ENCODE peak calls at places on chromosomes 6 and 20, in seven cellular contexts. X is left lung, Z is mucosa of descending colon, B is ovary, K is iPS DF 6.9, H is psoas muscle, C is breast epithelium. I is an unnamed sample. For H3K4me1, the result is how much of the 10 kb centered on the place peaks cover.

GRCh38 chr20:32155017-32155965 is 45.8 kb downstream of the TM9SF4 start:
- DNase-seq in X (peak), Z (peak), B (peak), K (peak), H (peak), C (peak), I (peak)

GRCh38 chr6:74087898-74088297 is 391.9 kb downstream of the CD109 start:
- DNase-seq in X (no peak), Z (no peak), B (no peak), K (no peak), H (no peak), C (no peak), I (peak)

GRCh38 chr6:155125916-155126315 is 130.8 kb downstream of the TIAM2 start:
- DNase-seq in X (no peak), Z (no peak), B (no peak), K (no peak), H (no peak), C (no peak), I (peak)

GRCh38 chr6:21079468-21080048 is 514.0 kb upstream of the SOX4 start:
- DNase-seq in X (no peak), Z (no peak), B (no peak), K (no peak), H (no peak), C (no peak), I (peak)

GRCh38 chr6:134363323-134364039 is 45.6 kb upstream of the SGK1 start:
- DNase-seq in X (no peak), Z (no peak), B (no peak), K (no peak), H (no peak), C (no peak), I (peak)

GRCh38 chr20:52926505-52926904 is 45.7 kb upstream of the TSHZ2 start:
- DNase-seq in X (no peak), Z (no peak), B (no peak), K (no peak), H (no peak), C (no peak), I (no peak)

GRCh38 chr6:134675110-134676038 is 274.5 kb downstream of the ALDH8A1 start:
- DNase-seq in X (no peak), Z (no peak), B (no peak), K (no peak), H (no peak), C (no peak), I (no peak)

GRCh38 chr6:90818163-90818562 is 231.3 kb upstream of the MAP3K7 start:
- DNase-seq in X (no peak), Z (no peak), B (no peak), K (no peak), H (no peak), C (no peak), I (no peak)

GRCh38 chr6:139334791-139335446 is 39.5 kb downstream of the CITED2 start:
- DNase-seq in X (no peak), Z (no peak), B (no peak), K (no peak), H (no peak), C (no peak), I (peak)

GRCh38 chr6:47698342-47698787 is at the start of gene ADGRF4:
- DNase-seq in X (no peak), Z (peak), B (no peak), K (no peak), H (no peak), C (no peak), I (peak)

GRCh38 chr6:158481612-158482473 is 78.0 kb upstream of the TMEM181 start:
- DNase-seq in X (no peak), Z (no peak), B (no peak), K (no peak), H (no peak), C (no peak), I (peak)

DNA sequence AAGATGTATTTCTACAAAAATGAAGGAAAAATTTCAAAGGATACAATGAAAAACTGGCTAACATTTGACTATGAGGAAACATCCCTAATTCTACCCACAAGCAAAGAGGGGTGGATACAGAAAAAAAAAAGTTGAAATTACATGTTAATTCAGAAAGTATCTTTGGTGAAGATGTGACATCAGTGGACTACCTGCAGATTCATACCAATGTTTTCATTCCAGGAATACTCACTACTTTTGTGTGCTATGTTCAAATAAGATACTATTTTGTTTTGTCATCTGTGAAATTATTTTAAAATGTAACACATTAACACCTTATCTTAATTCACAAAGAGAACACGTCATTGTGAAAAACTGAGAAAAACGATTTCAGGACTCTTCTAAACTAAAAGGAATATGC is 159.3 kb upstream of the SHLD1 start:
- DNase-seq in X (no peak), Z (no peak), B (no peak), K (no peak), H (no peak), C (no peak), I (no peak)
- H3K4me1 ChIP-seq in X (under half), Z (under half), B (under half), K (under half), H (under half), C (under half), I (under half)

GRCh38 chr20:10637062-10637559 is 36.7 kb downstream of the JAG1 start:
- DNase-seq in X (no peak), Z (no peak), B (peak), K (no peak), H (peak), C (no peak), I (no peak)
- H3K4me3 ChIP-seq in X (no peak), Z (no peak), B (no peak), K (no peak), H (no peak), C (no peak), I (peak)

GRCh38 chr20:62724692-62725595 is 16.3 kb downstream of the NTSR1 start:
- DNase-seq in X (peak), Z (no peak), B (no peak), K (no peak), H (peak), C (no peak), I (no peak)

GRCh38 chr20:62726276-62726675 is 17.6 kb downstream of the NTSR1 start:
- DNase-seq in X (peak), Z (no peak), B (no peak), K (no peak), H (peak), C (no peak), I (no peak)

GRCh38 chr20:62723768-62724420 is 15.3 kb downstream of the NTSR1 start:
- DNase-seq in X (peak), Z (no peak), B (no peak), K (no peak), H (peak), C (no peak), I (no peak)

GRCh38 chr20:62726716-62727583 is 18.3 kb downstream of the NTSR1 start:
- DNase-seq in X (peak), Z (no peak), B (no peak), K (no peak), H (peak), C (no peak), I (no peak)

GRCh38 chr20:62725596-62726268 is 17.1 kb downstream of the NTSR1 start:
- DNase-seq in X (peak), Z (peak), B (no peak), K (no peak), H (no peak), C (no peak), I (no peak)
- H3K4me1 ChIP-seq in X (under half), Z (under half), B (under half), K (under half), H (under half), C (under half), I (under half)

DNA sequence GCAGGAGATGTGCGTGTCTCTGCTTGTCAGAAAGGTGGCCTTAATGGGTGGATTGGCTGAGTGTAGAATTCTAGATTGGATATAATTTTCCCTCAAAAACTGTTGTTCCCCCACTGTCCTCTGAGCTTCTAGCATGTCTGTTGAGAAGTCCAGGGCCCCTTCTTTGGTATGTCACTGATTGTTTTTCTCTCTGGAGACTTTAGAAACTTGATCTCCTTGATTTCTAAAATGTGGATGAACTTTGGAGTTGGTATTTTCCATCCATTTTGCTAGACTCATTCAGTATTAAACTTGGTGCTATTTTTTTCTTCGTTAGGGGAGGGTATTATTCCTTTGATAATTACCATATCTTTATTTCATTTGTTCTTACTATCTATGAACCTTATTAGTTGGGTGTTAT is 68.3 kb downstream of the ARID1B start:
- DNase-seq in X (no peak), Z (no peak), B (no peak), K (no peak), H (no peak), C (no peak), I (peak)
- H3K4me3 ChIP-seq in X (no peak), Z (no peak), B (no peak), K (no peak), H (no peak), C (no peak), I (no peak)